ENCODE peak calls at places on chromosomes 2 and 18, in nine cellular contexts. One of them, this sample, is unnamed.

GRCh38 chr2:79702934-79703333 is 190.1 kb downstream of the CTNNA2 start:
- DNase-seq in spleen: no peak
- DNase-seq in dorsolateral prefrontal cortex: no peak
- DNase-seq in upper lobe of left lung: no peak
- DNase-seq in brain microvascular endothelial cell: no peak
- DNase-seq in left ventricle myocardium inferior: no peak
- DNase-seq in GM23338: no peak
- DNase-seq in prostate gland: no peak
- DNase-seq in suprapubic skin: no peak
- DNase-seq in this sample: no peak

GRCh38 chr2:104766683-104767082 is 87.2 kb upstream of the POU3F3 start:
- DNase-seq in spleen: no peak
- DNase-seq in dorsolateral prefrontal cortex: no peak
- DNase-seq in upper lobe of left lung: no peak
- DNase-seq in brain microvascular endothelial cell: peak; percentile 74
- DNase-seq in left ventricle myocardium inferior: no peak
- DNase-seq in GM23338: peak; percentile 55
- DNase-seq in prostate gland: no peak
- DNase-seq in suprapubic skin: no peak
- DNase-seq in this sample: no peak

GRCh38 chr2:75429036-75429435 is 131.7 kb downstream of the EVA1A start:
- DNase-seq in spleen: peak; percentile 30
- DNase-seq in dorsolateral prefrontal cortex: peak; percentile 48
- DNase-seq in upper lobe of left lung: peak; percentile 2
- DNase-seq in brain microvascular endothelial cell: no peak
- DNase-seq in left ventricle myocardium inferior: no peak
- DNase-seq in GM23338: no peak
- DNase-seq in prostate gland: no peak
- DNase-seq in suprapubic skin: no peak
- DNase-seq in this sample: no peak

GRCh38 chr2:96580771-96581170 is 44.2 kb downstream of the ARID5A start:
- DNase-seq in spleen: no peak
- DNase-seq in dorsolateral prefrontal cortex: no peak
- DNase-seq in upper lobe of left lung: no peak
- DNase-seq in brain microvascular endothelial cell: no peak
- DNase-seq in left ventricle myocardium inferior: no peak
- DNase-seq in GM23338: peak; percentile 56
- DNase-seq in prostate gland: no peak
- DNase-seq in suprapubic skin: no peak
- DNase-seq in this sample: no peak

GRCh38 chr2:8119782-8120551 is 561.9 kb upstream of the ID2 start:
- DNase-seq in spleen: no peak
- DNase-seq in dorsolateral prefrontal cortex: no peak
- DNase-seq in upper lobe of left lung: no peak
- DNase-seq in brain microvascular endothelial cell: no peak
- DNase-seq in left ventricle myocardium inferior: no peak
- DNase-seq in GM23338: no peak
- DNase-seq in prostate gland: peak; percentile 40
- DNase-seq in suprapubic skin: no peak
- DNase-seq in this sample: no peak

GRCh38 chr2:240024766-240025165 is 376 bp downstream of the NDUFA10 start:
- DNase-seq in spleen: no peak
- DNase-seq in dorsolateral prefrontal cortex: no peak
- DNase-seq in upper lobe of left lung: no peak
- DNase-seq in brain microvascular endothelial cell: no peak
- DNase-seq in left ventricle myocardium inferior: no peak
- DNase-seq in GM23338: peak; percentile 39
- DNase-seq in prostate gland: no peak
- DNase-seq in suprapubic skin: no peak
- DNase-seq in this sample: no peak

GRCh38 chr18:58202406-58202730 is 158.3 kb downstream of the NEDD4L start:
- DNase-seq in spleen: no peak
- DNase-seq in dorsolateral prefrontal cortex: no peak
- DNase-seq in upper lobe of left lung: no peak
- DNase-seq in brain microvascular endothelial cell: peak; percentile 43
- DNase-seq in left ventricle myocardium inferior: no peak
- DNase-seq in GM23338: no peak
- DNase-seq in prostate gland: peak; percentile 42
- DNase-seq in suprapubic skin: no peak
- DNase-seq in this sample: no peak

GRCh38 chr2:72144412-72144745 is 3.3 kb downstream of the CYP26B1 start:
- DNase-seq in spleen: no peak
- DNase-seq in dorsolateral prefrontal cortex: no peak
- DNase-seq in upper lobe of left lung: no peak
- DNase-seq in brain microvascular endothelial cell: no peak
- DNase-seq in left ventricle myocardium inferior: peak; percentile 75
- DNase-seq in GM23338: no peak
- DNase-seq in prostate gland: no peak
- DNase-seq in suprapubic skin: no peak
- DNase-seq in this sample: no peak

GRCh38 chr2:196480653-196481322 is 158.7 kb upstream of the CCDC150 start:
- DNase-seq in spleen: no peak
- DNase-seq in dorsolateral prefrontal cortex: no peak
- DNase-seq in upper lobe of left lung: no peak
- DNase-seq in brain microvascular endothelial cell: peak; percentile 29
- DNase-seq in left ventricle myocardium inferior: no peak
- DNase-seq in GM23338: no peak
- DNase-seq in prostate gland: no peak
- DNase-seq in suprapubic skin: no peak
- DNase-seq in this sample: no peak

GRCh38 chr2:34110392-34110791 is 511.3 kb upstream of the FAM98A start:
- DNase-seq in spleen: no peak
- DNase-seq in dorsolateral prefrontal cortex: no peak
- DNase-seq in upper lobe of left lung: no peak
- DNase-seq in brain microvascular endothelial cell: no peak
- DNase-seq in left ventricle myocardium inferior: no peak
- DNase-seq in GM23338: no peak
- DNase-seq in prostate gland: no peak
- DNase-seq in suprapubic skin: no peak
- DNase-seq in this sample: no peak

GRCh38 chr2:66987747-66988146 is 409.4 kb upstream of the ETAA1 start:
- DNase-seq in spleen: no peak
- DNase-seq in dorsolateral prefrontal cortex: no peak
- DNase-seq in upper lobe of left lung: no peak
- DNase-seq in brain microvascular endothelial cell: no peak
- DNase-seq in left ventricle myocardium inferior: no peak
- DNase-seq in GM23338: no peak
- DNase-seq in prostate gland: no peak
- DNase-seq in suprapubic skin: no peak
- DNase-seq in this sample: no peak

GRCh38 chr2:61117534-61117933 is 44.5 kb upstream of the C2orf74 start:
- DNase-seq in spleen: no peak
- DNase-seq in dorsolateral prefrontal cortex: no peak
- DNase-seq in upper lobe of left lung: no peak
- DNase-seq in brain microvascular endothelial cell: no peak
- DNase-seq in left ventricle myocardium inferior: no peak
- DNase-seq in GM23338: no peak
- DNase-seq in prostate gland: no peak
- DNase-seq in suprapubic skin: no peak
- DNase-seq in this sample: no peak

GRCh38 chr2:43958397-43959275 is 37.2 kb downstream of the LRPPRC start:
- DNase-seq in spleen: no peak
- DNase-seq in dorsolateral prefrontal cortex: no peak
- DNase-seq in upper lobe of left lung: no peak
- DNase-seq in brain microvascular endothelial cell: no peak
- DNase-seq in left ventricle myocardium inferior: no peak
- DNase-seq in GM23338: no peak
- DNase-seq in prostate gland: no peak
- DNase-seq in suprapubic skin: no peak
- DNase-seq in this sample: no peak

DNA sequence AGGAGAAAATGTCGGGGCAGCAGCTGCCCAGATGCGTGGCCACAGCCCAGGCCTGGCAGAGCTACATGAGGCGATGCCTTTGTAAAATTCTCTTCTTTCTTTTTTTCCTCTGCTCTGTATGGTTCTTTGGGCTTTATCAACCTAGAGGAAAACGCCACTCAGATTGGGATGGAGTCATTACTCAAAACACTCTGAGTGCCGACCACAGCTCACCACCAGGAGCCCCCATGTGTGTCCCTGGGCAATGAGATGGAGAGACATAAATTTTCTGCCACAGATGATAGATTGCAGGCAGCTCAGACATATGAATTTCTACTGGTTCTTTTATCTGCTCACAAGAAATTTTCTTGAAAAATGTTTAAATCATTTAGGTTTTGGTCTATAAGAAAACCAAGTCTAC is 56.0 kb downstream of the PARD6G start:
- DNase-seq in spleen: no peak
- DNase-seq in dorsolateral prefrontal cortex: no peak
- DNase-seq in upper lobe of left lung: no peak
- DNase-seq in brain microvascular endothelial cell: no peak
- DNase-seq in left ventricle myocardium inferior: no peak
- DNase-seq in GM23338: no peak
- DNase-seq in prostate gland: no peak
- DNase-seq in suprapubic skin: no peak
- DNase-seq in this sample: no peak
- TF ChIP-seq CTCF in spleen: no peak
- TF ChIP-seq CTCF in dorsolateral prefrontal cortex: no peak
- TF ChIP-seq CTCF in upper lobe of left lung: no peak
- TF ChIP-seq CTCF in brain microvascular endothelial cell: no peak
- TF ChIP-seq CTCF in left ventricle myocardium inferior: no peak
- TF ChIP-seq CTCF in GM23338: no peak
- TF ChIP-seq CTCF in prostate gland: no peak
- TF ChIP-seq CTCF in suprapubic skin: no peak
- TF ChIP-seq CTCF in this sample: no peak

GRCh38 chr2:221911316-221911715 is 339.2 kb upstream of the EPHA4 start:
- DNase-seq in spleen: no peak
- DNase-seq in dorsolateral prefrontal cortex: no peak
- DNase-seq in upper lobe of left lung: no peak
- DNase-seq in brain microvascular endothelial cell: no peak
- DNase-seq in left ventricle myocardium inferior: no peak
- DNase-seq in GM23338: peak; percentile 21
- DNase-seq in prostate gland: no peak
- DNase-seq in suprapubic skin: no peak
- DNase-seq in this sample: no peak
- H3K4me3 ChIP-seq in spleen: no peak overlapping the region
- H3K4me3 ChIP-seq in dorsolateral prefrontal cortex: no peak overlapping the region
- H3K4me3 ChIP-seq in upper lobe of left lung: no peak overlapping the region
- H3K4me3 ChIP-seq in brain microvascular endothelial cell: no peak overlapping the region
- H3K4me3 ChIP-seq in left ventricle myocardium inferior: no peak overlapping the region
- H3K4me3 ChIP-seq in GM23338: no peak overlapping the region
- H3K4me3 ChIP-seq in prostate gland: no peak overlapping the region
- H3K4me3 ChIP-seq in suprapubic skin: no peak overlapping the region
- H3K4me3 ChIP-seq in this sample: no peak overlapping the region

GRCh38 chr2:121120411-121120810 is 164.6 kb downstream of the TFCP2L1 start:
- DNase-seq in spleen: no peak
- DNase-seq in dorsolateral prefrontal cortex: no peak
- DNase-seq in upper lobe of left lung: no peak
- DNase-seq in brain microvascular endothelial cell: no peak
- DNase-seq in left ventricle myocardium inferior: no peak
- DNase-seq in GM23338: no peak
- DNase-seq in prostate gland: no peak
- DNase-seq in suprapubic skin: no peak
- DNase-seq in this sample: no peak
- H3K27me3 ChIP-seq in spleen: peaks cover 9% of the 10 kb centered on the region
- H3K27me3 ChIP-seq in dorsolateral prefrontal cortex: no peaks in the 10 kb centered on the region
- H3K27me3 ChIP-seq in upper lobe of left lung: no peaks in the 10 kb centered on the region
- H3K27me3 ChIP-seq in brain microvascular endothelial cell: no peaks in the 10 kb centered on the region
- H3K27me3 ChIP-seq in left ventricle myocardium inferior: peaks cover 42% of the 10 kb centered on the region
- H3K27me3 ChIP-seq in GM23338: no peaks in the 10 kb centered on the region
- H3K27me3 ChIP-seq in prostate gland: no peaks in the 10 kb centered on the region
- H3K27me3 ChIP-seq in suprapubic skin: peaks cover 2% of the 10 kb centered on the region
- H3K27me3 ChIP-seq in this sample: peaks cover 41% of the 10 kb centered on the region

GRCh38 chr2:28390857-28391563 is 1.6 kb upstream of the FOSL2 start:
- DNase-seq in spleen: peak; percentile 91
- DNase-seq in dorsolateral prefrontal cortex: peak; percentile 73
- DNase-seq in upper lobe of left lung: peak; percentile 96
- DNase-seq in brain microvascular endothelial cell: peak; percentile 74
- DNase-seq in left ventricle myocardium inferior: peak; percentile 90
- DNase-seq in GM23338: peak; percentile 55
- DNase-seq in prostate gland: peak; percentile 80
- DNase-seq in suprapubic skin: peak; percentile 95
- DNase-seq in this sample: no peak

GRCh38 chr2:28394331-28394877 is 1.7 kb downstream of the FOSL2 start:
- DNase-seq in spleen: peak; percentile 84
- DNase-seq in dorsolateral prefrontal cortex: no peak
- DNase-seq in upper lobe of left lung: peak; percentile 77
- DNase-seq in brain microvascular endothelial cell: peak; percentile 65
- DNase-seq in left ventricle myocardium inferior: peak; percentile 61
- DNase-seq in GM23338: no peak
- DNase-seq in prostate gland: peak; percentile 90
- DNase-seq in suprapubic skin: no peak
- DNase-seq in this sample: no peak

GRCh38 chr2:28391564-28392296 is 928 bp upstream of the FOSL2 start:
- DNase-seq in spleen: peak; percentile 94
- DNase-seq in dorsolateral prefrontal cortex: peak; percentile 47
- DNase-seq in upper lobe of left lung: peak; percentile 97
- DNase-seq in brain microvascular endothelial cell: peak; percentile 74
- DNase-seq in left ventricle myocardium inferior: peak; percentile 97
- DNase-seq in GM23338: peak; percentile 80
- DNase-seq in prostate gland: peak; percentile 95
- DNase-seq in suprapubic skin: peak; percentile 98
- DNase-seq in this sample: peak; percentile 67

GRCh38 chr2:28393115-28393836 is 618 bp downstream of the FOSL2 start:
- DNase-seq in spleen: peak; percentile 90
- DNase-seq in dorsolateral prefrontal cortex: peak; percentile 68
- DNase-seq in upper lobe of left lung: peak; percentile 94
- DNase-seq in brain microvascular endothelial cell: peak; percentile 62
- DNase-seq in left ventricle myocardium inferior: peak; percentile 79
- DNase-seq in GM23338: peak; percentile 55
- DNase-seq in prostate gland: peak; percentile 58
- DNase-seq in suprapubic skin: no peak
- DNase-seq in this sample: no peak

GRCh38 chr2:28392297-28393114 is at the start of gene FOSL2:
- DNase-seq in spleen: peak; percentile 97
- DNase-seq in dorsolateral prefrontal cortex: peak; percentile 90
- DNase-seq in upper lobe of left lung: peak; percentile 97
- DNase-seq in brain microvascular endothelial cell: peak; percentile 99
- DNase-seq in left ventricle myocardium inferior: peak; percentile 96
- DNase-seq in GM23338: peak; percentile 95
- DNase-seq in prostate gland: peak; percentile 98
- DNase-seq in suprapubic skin: peak; percentile 97
- DNase-seq in this sample: peak; percentile 100
- TF ChIP-seq CTCF in spleen: no peak
- TF ChIP-seq CTCF in dorsolateral prefrontal cortex: peak; percentile 24
- TF ChIP-seq CTCF in upper lobe of left lung: peak; percentile 2
- TF ChIP-seq CTCF in brain microvascular endothelial cell: no peak
- TF ChIP-seq CTCF in left ventricle myocardium inferior: no peak
- TF ChIP-seq CTCF in GM23338: no peak
- TF ChIP-seq CTCF in prostate gland: no peak
- TF ChIP-seq CTCF in suprapubic skin: no peak
- TF ChIP-seq CTCF in this sample: peak; percentile 8

DNA sequence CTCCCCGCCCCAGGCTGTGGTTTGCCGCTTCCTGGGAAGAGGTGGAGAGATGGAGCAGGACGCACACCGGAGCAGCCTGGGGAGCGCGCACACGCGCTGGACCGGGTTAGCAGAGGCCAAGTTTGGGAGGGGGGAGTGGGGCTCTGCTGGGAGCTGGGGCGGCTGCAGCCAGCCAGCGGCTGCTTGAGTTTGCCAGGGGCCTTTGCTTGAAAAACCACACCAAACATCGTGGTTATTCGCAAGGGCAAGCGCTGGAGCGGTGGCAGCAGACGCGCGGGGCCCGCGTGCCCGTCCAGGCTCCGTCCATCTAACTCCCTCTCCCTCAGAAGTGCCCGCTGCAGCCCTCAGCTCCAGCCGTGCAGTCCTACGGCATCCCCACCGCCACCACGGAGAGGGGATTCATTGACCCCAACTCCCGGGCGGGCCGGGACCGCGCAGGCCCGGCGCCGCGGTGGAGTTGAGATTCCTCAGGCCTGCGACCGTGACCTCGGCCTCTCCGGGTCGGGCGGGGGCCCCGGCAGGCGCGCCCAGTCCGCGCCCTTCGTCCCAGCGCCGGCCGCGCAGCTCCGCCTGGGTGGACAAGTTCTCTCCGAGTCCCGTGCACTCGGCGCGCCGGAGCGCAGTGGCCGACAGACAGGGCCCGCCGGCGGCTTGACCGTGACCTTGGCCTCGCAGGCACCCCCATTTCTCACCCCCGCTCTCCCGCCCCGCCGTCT is 4.5 kb downstream of the PTGR3 start:
- DNase-seq in spleen: no peak
- DNase-seq in dorsolateral prefrontal cortex: no peak
- DNase-seq in upper lobe of left lung: peak; percentile 90
- DNase-seq in brain microvascular endothelial cell: no peak
- DNase-seq in left ventricle myocardium inferior: peak; percentile 50
- DNase-seq in GM23338: peak; percentile 68
- DNase-seq in prostate gland: no peak
- DNase-seq in suprapubic skin: no peak
- DNase-seq in this sample: no peak
- H3K4me3 ChIP-seq in spleen: peak overlapping the region; percentile 42
- H3K4me3 ChIP-seq in dorsolateral prefrontal cortex: peak overlapping the region; percentile 52
- H3K4me3 ChIP-seq in upper lobe of left lung: peak overlapping the region; percentile 50
- H3K4me3 ChIP-seq in brain microvascular endothelial cell: peak overlapping the region; percentile 49
- H3K4me3 ChIP-seq in left ventricle myocardium inferior: peak overlapping the region; percentile 85
- H3K4me3 ChIP-seq in GM23338: peak overlapping the region; percentile 83
- H3K4me3 ChIP-seq in prostate gland: peak overlapping the region; percentile 12
- H3K4me3 ChIP-seq in suprapubic skin: peak overlapping the region; percentile 53
- H3K4me3 ChIP-seq in this sample: peak overlapping the region; percentile 57